ENCODE peak calls at places on chromosomes 12 and 14, in seven cellular contexts. T, Y, L, B, C, I and S are unnamed samples.

GRCh38 chr14:100289916-100290606 is 16.2 kb downstream of the SLC25A29 start:
- DNase-seq in L (no peak), C (no peak), Y (no peak), B (no peak), I (no peak), T (no peak), S (no peak)

GRCh38 chr14:104130974-104131651 is 7.3 kb upstream of the KIF26A start:
- DNase-seq in L (peak), C (no peak), B (no peak), I (peak), Y (no peak), T (peak), S (no peak)

GRCh38 chr12:56158926-56159461 is 835 bp downstream of the MYL6 start:
- DNase-seq in L (peak), C (no peak), T (peak), B (no peak), Y (no peak), I (peak), S (no peak)

GRCh38 chr14:65229431-65230286 is 127.3 kb upstream of the MAX start:
- DNase-seq in L (peak), T (peak), I (peak), B (no peak), Y (no peak), C (no peak), S (no peak)

GRCh38 chr14:99728231-99728920 is 44.3 kb downstream of the CYP46A1 start:
- DNase-seq in L (no peak), C (no peak), I (no peak), T (no peak), Y (no peak), B (no peak), S (no peak)

GRCh38 chr12:24649634-24650033 is 299.3 kb downstream of the BCAT1 start:
- DNase-seq in T (no peak), Y (no peak), L (no peak), C (no peak), B (no peak), I (no peak), S (no peak)

GRCh38 chr12:68932701-68933563 is at the start of gene CPM:
- DNase-seq in C (peak), L (peak), Y (peak), I (no peak), B (peak), T (peak), S (peak)

GRCh38 chr14:73610692-73611091 is 1.6 kb upstream of the ACOT6 start:
- DNase-seq in T (peak), I (no peak), L (peak), B (no peak), C (no peak), Y (no peak), S (no peak)

GRCh38 chr12:107448198-107448597 is 237.4 kb upstream of the PWP1 start:
- DNase-seq in T (no peak), L (no peak), C (no peak), Y (no peak), I (no peak), B (no peak), S (no peak)

GRCh38 chr12:92696240-92696639 is 6.5 kb upstream of the PLEKHG7 start:
- DNase-seq in Y (no peak), L (peak), B (no peak), C (no peak), I (no peak), T (no peak), S (no peak)

GRCh38 chr12:106918746-106919145 is 37.0 kb upstream of the TMEM263 start:
- DNase-seq in Y (no peak), I (peak), T (no peak), L (peak), C (no peak), B (no peak), S (no peak)

GRCh38 chr14:35202195-35202594 is 79.8 kb downstream of the PRORP start:
- DNase-seq in L (no peak), C (no peak), Y (no peak), T (no peak), I (no peak), B (no peak), S (no peak)

GRCh38 chr12:54701940-54702592 is 53.9 kb upstream of the DCD start:
- DNase-seq in T (no peak), Y (no peak), I (peak), B (no peak), L (peak), C (no peak), S (no peak)